ENCODE peak calls at places on chromosome 1, in six cellular contexts. M is lower leg skin, I is tibial artery, L is adrenal gland, P is SK-N-SH, H is AG09309. R is an unnamed sample.

GRCh38 chr1:225253784-225254183 is 174.1 kb downstream of the LBR start:
- DNase-seq in P (no peak), L (no peak), I (no peak), H (no peak), M (no peak), R (no peak)

GRCh38 chr1:90417139-90417538 is 300.0 kb downstream of the BARHL2 start:
- DNase-seq in H (no peak), L (no peak), I (no peak), P (no peak), M (no peak), R (no peak)

GRCh38 chr1:1528639-1529267 is 11.7 kb downstream of the TMEM240 start:
- DNase-seq in M (no peak), L (no peak), I (no peak), H (no peak), P (peak; percentile 16), R (no peak)

GRCh38 chr1:169570172-169570574 is 16.1 kb downstream of the F5 start:
- DNase-seq in L (no peak), I (no peak), P (no peak), M (no peak), H (no peak), R (no peak)

GRCh38 chr1:18681423-18681835 is 50.8 kb downstream of the PAX7 start:
- DNase-seq in M (no peak), H (no peak), L (no peak), I (no peak), P (peak; percentile 78), R (no peak)

GRCh38 chr1:14135070-14135469 is 435.1 kb downstream of the PRDM2 start:
- DNase-seq in M (no peak), P (no peak), I (no peak), L (no peak), H (no peak), R (no peak)

GRCh38 chr1:226809785-226810571 is 60.4 kb upstream of the PSEN2 start:
- DNase-seq in H (no peak), I (no peak), P (no peak), M (no peak), L (no peak), R (no peak)

GRCh38 chr1:221089273-221089672 is 210.0 kb downstream of the HLX start:
- DNase-seq in M (no peak), I (no peak), P (no peak), L (no peak), H (no peak), R (no peak)

GRCh38 chr1:158121604-158122254 is 59.0 kb upstream of the CD1D start:
- DNase-seq in M (peak; percentile 70), I (no peak), H (no peak), L (peak; percentile 52), P (peak; percentile 26), R (no peak)

GRCh38 chr1:186272486-186272885 is 102.6 kb downstream of the TPR start:
- DNase-seq in M (no peak), I (no peak), P (no peak), H (no peak), L (no peak), R (no peak)

GRCh38 chr1:109923131-109923945 is 12.7 kb downstream of the CSF1 start:
- DNase-seq in L (no peak), P (peak; percentile 52), M (no peak), H (no peak), I (no peak), R (no peak)

GRCh38 chr1:245051349-245052221 is 103.2 kb upstream of the KIF26B start:
- DNase-seq in H (no peak), I (peak; percentile 29), L (no peak), P (no peak), M (no peak), R (peak; percentile 64)

GRCh38 chr1:29563092-29563491 is 326.8 kb downstream of the PTPRU start:
- DNase-seq in M (no peak), P (no peak), H (no peak), L (no peak), I (no peak), R (no peak)

GRCh38 chr1:78619446-78619802 is 824 bp upstream of the IFI44L start:
- DNase-seq in H (no peak), P (no peak), L (no peak), M (no peak), I (no peak), R (no peak)

GRCh38 chr1:170078610-170079189 is 4.2 kb upstream of the KIFAP3 start:
- DNase-seq in L (no peak), M (no peak), I (no peak), P (no peak), H (no peak), R (no peak)

GRCh38 chr1:214604543-214604942 is 1.5 kb downstream of the CENPF start:
- DNase-seq in L (no peak), P (peak; percentile 29), M (no peak), I (no peak), H (no peak), R (no peak)

GRCh38 chr1:70487910-70488665 is 77.0 kb downstream of the CTH start:
- DNase-seq in L (peak; percentile 38), M (no peak), I (no peak), P (peak; percentile 45), H (no peak), R (no peak)

GRCh38 chr1:66439028-66439427 is 94.9 kb upstream of the SGIP1 start:
- DNase-seq in I (no peak), L (no peak), P (no peak), H (no peak), M (no peak), R (no peak)

GRCh38 chr1:59699227-59699847 is 115.4 kb upstream of the HOOK1 start:
- DNase-seq in H (no peak), L (peak; percentile 44), I (no peak), P (peak; percentile 31), M (no peak), R (no peak)

GRCh38 chr1:187476671-187477070 is 647.9 kb downstream of the PLA2G4A start:
- DNase-seq in M (no peak), I (no peak), L (no peak), P (peak; percentile 7), H (no peak), R (no peak)

GRCh38 chr1:161885013-161885412 is 118.9 kb downstream of the ATF6 start:
- DNase-seq in H (peak; percentile 17), L (no peak), I (peak; percentile 39), M (no peak), P (no peak), R (no peak)

GRCh38 chr1:110053557-110054428 is 16.7 kb downstream of the ALX3 start:
- DNase-seq in I (peak; percentile 71), H (no peak), L (peak; percentile 84), P (peak; percentile 71), M (peak; percentile 93), R (peak; percentile 91)

GRCh38 chr1:54810144-54810942 is 9.2 kb upstream of the TTC22 start:
- DNase-seq in L (peak; percentile 83), P (peak; percentile 93), H (no peak), M (peak; percentile 87), I (peak; percentile 39), R (peak; percentile 86)

GRCh38 chr1:62466982-62467532 is 30.2 kb downstream of the USP1 start:
- DNase-seq in I (no peak), L (no peak), P (no peak), H (no peak), M (no peak), R (no peak)

GRCh38 chr1:24414884-24415333 is 693 bp upstream of the NIPAL3 start:
- DNase-seq in M (no peak), H (no peak), I (no peak), L (no peak), P (no peak), R (no peak)
- H3K4me3 ChIP-seq in M (no peak overlapping the region), H (no peak overlapping the region), I (peak overlapping the region; percentile 59), L (peak overlapping the region; percentile 66), P (no peak overlapping the region), R (no peak overlapping the region)

GRCh38 chr1:184052194-184052559 is 647 bp downstream of the TSEN15 start:
- DNase-seq in P (no peak), L (no peak), H (no peak), I (no peak), M (no peak), R (no peak)
- H3K4me3 ChIP-seq in P (peak overlapping the region; percentile 94), L (peak overlapping the region; percentile 96), H (peak overlapping the region; percentile 85), I (peak overlapping the region; percentile 87), M (peak overlapping the region; percentile 97), R (peak overlapping the region; percentile 100)

DNA sequence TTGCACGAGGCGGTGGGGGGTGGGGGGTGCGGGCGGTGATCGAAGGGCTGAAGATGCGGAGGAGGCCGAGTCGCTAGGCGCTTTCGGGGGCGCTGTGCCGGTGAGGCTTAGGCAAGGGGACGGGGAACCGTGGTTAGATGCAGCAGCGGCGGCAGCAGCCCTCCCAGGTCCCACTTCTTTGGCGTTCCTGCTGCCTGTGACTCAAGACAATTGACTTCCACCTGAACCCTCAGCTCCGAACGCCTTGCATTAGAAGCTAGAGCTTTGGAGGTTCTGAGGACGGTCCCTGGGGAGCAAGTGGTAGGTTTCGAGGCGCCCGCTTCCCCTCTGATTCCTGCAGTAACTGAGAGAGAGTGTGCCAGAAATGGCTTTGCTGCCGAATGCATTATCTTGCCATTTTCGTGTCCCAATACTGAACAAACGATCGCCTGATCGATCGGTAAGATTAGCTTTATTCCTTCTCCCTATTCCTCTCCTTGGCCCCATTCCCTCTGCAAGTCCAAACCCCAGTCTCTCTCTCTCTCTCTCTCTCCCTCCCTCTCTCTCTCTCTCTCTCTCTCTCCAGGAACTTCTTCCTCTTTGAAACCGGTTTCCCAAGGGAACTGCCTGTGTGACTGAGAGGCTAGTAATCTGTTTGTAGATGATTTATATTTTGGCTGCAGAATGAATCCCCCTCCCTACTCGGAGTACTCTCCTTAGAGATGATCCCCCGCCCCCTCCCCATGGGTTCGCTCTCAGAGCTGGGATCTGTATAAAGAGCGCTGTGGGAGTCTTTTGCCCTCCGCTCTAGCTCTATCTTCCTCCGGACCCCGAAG is 736 bp upstream of the BRINP3 start:
- DNase-seq in I (no peak), H (no peak), L (no peak), P (peak; percentile 43), M (peak; percentile 85), R (no peak)
- H3K4me3 ChIP-seq in I (peak overlapping the region; percentile 21), H (no peak overlapping the region), L (peak overlapping the region; percentile 3), P (peak overlapping the region; percentile 72), M (no peak overlapping the region), R (no peak overlapping the region)

GRCh38 chr1:32247983-32248889 is 1.2 kb downstream of the FAM167B start:
- DNase-seq in P (peak; percentile 91), I (peak; percentile 89), H (no peak), L (peak; percentile 93), M (peak; percentile 95), R (peak; percentile 94)
- H3K4me3 ChIP-seq in P (peak overlapping the region; percentile 47), I (no peak overlapping the region), H (no peak overlapping the region), L (no peak overlapping the region), M (no peak overlapping the region), R (no peak overlapping the region)

DNA sequence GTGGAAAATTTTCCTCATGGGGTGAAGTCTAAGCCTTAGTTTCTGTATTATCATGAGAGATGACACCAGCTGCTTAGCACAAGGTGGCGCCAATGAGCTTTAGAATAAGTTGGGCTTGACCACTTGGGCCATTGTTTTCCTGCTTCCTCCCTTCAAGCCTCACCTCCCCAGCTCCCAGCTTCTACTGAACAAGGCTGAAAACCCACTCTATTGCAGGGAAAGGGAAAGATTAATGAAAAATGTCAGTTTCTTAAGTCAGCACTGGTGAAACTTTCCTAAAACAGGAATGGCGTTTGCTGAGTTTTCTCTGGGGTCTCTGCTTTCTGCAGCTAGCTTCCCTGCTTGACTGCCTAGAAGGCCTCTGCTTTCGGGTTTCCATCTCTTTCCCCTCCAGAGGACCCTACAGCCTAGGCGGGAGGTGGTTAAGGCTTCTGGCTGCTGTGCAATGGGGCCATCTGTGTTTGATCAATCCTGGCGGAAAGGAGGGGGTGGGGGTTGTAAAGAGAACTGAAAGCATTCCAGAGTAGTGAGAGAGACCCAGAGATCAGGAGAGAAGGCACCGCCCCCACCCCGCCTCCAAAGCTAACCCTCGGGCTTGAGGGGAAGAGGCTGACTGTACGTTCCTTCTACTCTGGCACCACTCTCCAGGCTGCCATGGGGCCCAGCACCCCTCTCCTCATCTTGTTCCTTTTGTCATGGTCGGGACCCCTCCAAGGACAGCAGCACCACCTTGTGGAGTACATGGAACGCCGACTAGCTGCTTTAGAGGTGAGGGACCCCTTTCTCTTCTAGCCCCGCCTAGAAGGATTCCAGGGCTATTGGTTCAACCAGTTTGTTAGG is at the start of gene OLFML3:
- DNase-seq in P (peak; percentile 83), L (peak; percentile 93), H (peak; percentile 91), M (peak; percentile 95), I (peak; percentile 94), R (peak; percentile 93)
- H3K4me3 ChIP-seq in P (peak within 1 kb of the TSS; percentile 58), L (no peak within 1 kb of the TSS), H (peak within 1 kb of the TSS; percentile 43), M (no peak within 1 kb of the TSS), I (peak within 1 kb of the TSS; percentile 46), R (peak within 1 kb of the TSS; percentile 48)

R was measured in aorta.